ENCODE peak calls at places on chromosomes 2 and 18, in eight cellular contexts. S is colonic mucosa; J is Daoy; Y is activated CD4-positive, CD25-positive, alpha-beta regulatory T cell; G is activated naive CD8-positive, alpha-beta T cell treated with anti-CD3 and anti-CD28 coated beads, Interleukin-2, amount 50 U/mL, for 24 hours; R is AG08396; C is stimulated activated CD8-positive, alpha-beta memory T cell treated with anti-CD3 and anti-CD28 coated beads, Interleukin-15, amount 100 ng/mL, for 4 hours; Q is GM18507. Z is an unnamed sample.

GRCh38 chr18:32049393-32050161 is 31.0 kb downstream of the RNF125 start:
- DNase-seq in S (peak), J (peak), Y (no peak), G (peak), R (no peak), C (peak), Q (no peak), Z (peak)

GRCh38 chr2:241617431-241618154 is 19.4 kb downstream of the THAP4 start:
- DNase-seq in S (no peak), J (no peak), Y (no peak), G (peak), R (no peak), C (no peak), Q (no peak), Z (no peak)

GRCh38 chr2:64212801-64213321 is 68.6 kb upstream of the PELI1 start:
- DNase-seq in S (no peak), J (peak), Y (no peak), G (peak), R (no peak), C (no peak), Q (no peak), Z (no peak)

GRCh38 chr2:236752111-236752510 is 182.5 kb downstream of the ACKR3 start:
- DNase-seq in S (no peak), J (no peak), Y (no peak), G (no peak), R (no peak), C (no peak), Q (no peak), Z (no peak)

GRCh38 chr2:20594957-20595356 is 55.9 kb downstream of the HS1BP3 start:
- DNase-seq in S (no peak), J (no peak), Y (no peak), G (no peak), R (no peak), C (no peak), Q (no peak), Z (no peak)

GRCh38 chr18:48022531-48023330 is 92.3 kb upstream of the SMAD2 start:
- DNase-seq in S (no peak), J (peak), Y (no peak), G (no peak), R (peak), C (no peak), Q (peak), Z (peak)

GRCh38 chr2:70957838-70958237 is 20.6 kb upstream of the ANKRD53 start:
- DNase-seq in S (peak), J (no peak), Y (no peak), G (no peak), R (no peak), C (no peak), Q (no peak), Z (no peak)

GRCh38 chr2:187208199-187208785 is 239.8 kb downstream of the CALCRL start:
- DNase-seq in S (no peak), J (no peak), Y (no peak), G (no peak), R (no peak), C (no peak), Q (no peak), Z (no peak)

GRCh38 chr18:52903858-52904257 is 563.9 kb downstream of the DCC start:
- DNase-seq in S (peak), J (no peak), Y (no peak), G (peak), R (no peak), C (no peak), Q (no peak), Z (peak)

GRCh38 chr2:197450485-197450884 is 2.9 kb upstream of the COQ10B start:
- DNase-seq in S (no peak), J (no peak), Y (no peak), G (no peak), R (no peak), C (no peak), Q (no peak), Z (no peak)

GRCh38 chr2:190524928-190525327 is 9.6 kb downstream of the NEMP2 start:
- DNase-seq in S (no peak), J (no peak), Y (no peak), G (no peak), R (no peak), C (no peak), Q (no peak), Z (no peak)

GRCh38 chr2:195664528-195664927 is 7.5 kb downstream of the SLC39A10 start:
- DNase-seq in S (no peak), J (no peak), Y (no peak), G (no peak), R (no peak), C (no peak), Q (no peak), Z (peak)

GRCh38 chr2:73099486-73099885 is 13.3 kb downstream of the RAB11FIP5 start:
- DNase-seq in S (no peak), J (no peak), Y (no peak), G (no peak), R (no peak), C (no peak), Q (no peak), Z (no peak)

GRCh38 chr2:44777542-44777941 is 164.0 kb upstream of the SIX3 start:
- DNase-seq in S (no peak), J (peak), Y (no peak), G (no peak), R (no peak), C (no peak), Q (no peak), Z (no peak)

GRCh38 chr18:74819433-74820059 is 221.9 kb downstream of the ZNF407 start:
- DNase-seq in S (no peak), J (no peak), Y (no peak), G (no peak), R (no peak), C (no peak), Q (no peak), Z (peak)

GRCh38 chr2:203261326-203262159 is 22.7 kb downstream of the CYP20A1 start:
- DNase-seq in S (no peak), J (no peak), Y (no peak), G (no peak), R (no peak), C (no peak), Q (no peak), Z (no peak)

GRCh38 chr18:8681196-8681595 is 24.2 kb upstream of the MTCL1 start:
- DNase-seq in S (peak), J (no peak), Y (no peak), G (no peak), R (no peak), C (no peak), Q (no peak), Z (no peak)

GRCh38 chr18:22342625-22343024 is 75.1 kb downstream of the CTAGE1 start:
- DNase-seq in S (peak), J (peak), Y (no peak), G (peak), R (no peak), C (no peak), Q (no peak), Z (peak)